ENCODE peak calls at places on chromosomes 4 and X, in nine cellular contexts. R, Y, Z, L, I, D, J, B and T are unnamed samples.

GRCh38 chrX:30918480-30918879 is 29.4 kb upstream of the TAB3 start:
- DNase-seq in R (no peak), Y (no peak), Z (no peak), L (no peak), I (no peak), D (no peak), J (no peak), B (no peak), T (no peak)

GRCh38 chr4:8435656-8436121 is 4.8 kb downstream of the ACOX3 start:
- DNase-seq in R (no peak), Y (no peak), Z (no peak), L (peak; percentile 24), I (no peak), D (peak; percentile 90), J (no peak), B (peak; percentile 15), T (no peak)

GRCh38 chr4:25307596-25307995 is 5.0 kb upstream of the ZCCHC4 start:
- DNase-seq in R (no peak), Y (no peak), Z (no peak), L (no peak), I (no peak), D (no peak), J (no peak), B (no peak), T (no peak)

GRCh38 chr4:173531085-173531965 is 1.3 kb upstream of the HAND2 start:
- DNase-seq in R (peak; percentile 56), Y (no peak), Z (peak; percentile 39), L (no peak), I (peak; percentile 52), D (peak; percentile 45), J (peak; percentile 58), B (no peak), T (no peak)

GRCh38 chr4:72631296-72631695 is 62.3 kb upstream of the ADAMTS3 start:
- DNase-seq in R (no peak), Y (no peak), Z (peak; percentile 32), L (no peak), I (peak; percentile 53), D (no peak), J (peak; percentile 72), B (peak; percentile 49), T (no peak)

GRCh38 chr4:112589207-112589606 is 47.5 kb downstream of the ZGRF1 start:
- DNase-seq in R (no peak), Y (no peak), Z (no peak), L (no peak), I (no peak), D (peak; percentile 48), J (no peak), B (peak; percentile 23), T (no peak)

GRCh38 chrX:112834016-112834855 is 6.4 kb downstream of the AMOT start:
- DNase-seq in R (no peak), Y (no peak), Z (peak; percentile 47), L (no peak), I (no peak), D (peak; percentile 65), J (no peak), B (peak; percentile 77), T (no peak)

GRCh38 chr4:135670548-135670947 is 1469.0 kb upstream of the PABPC4L start:
- DNase-seq in R (no peak), Y (no peak), Z (no peak), L (no peak), I (no peak), D (no peak), J (no peak), B (no peak), T (no peak)

GRCh38 chr4:56326363-56326762 is 60.9 kb downstream of the AASDH start:
- DNase-seq in R (no peak), Y (no peak), Z (no peak), L (no peak), I (no peak), D (peak; percentile 18), J (no peak), B (peak; percentile 3), T (no peak)

GRCh38 chr4:62670509-62670908 is 1470.4 kb downstream of the ADGRL3 start:
- DNase-seq in R (no peak), Y (no peak), Z (no peak), L (no peak), I (no peak), D (no peak), J (no peak), B (no peak), T (no peak)

GRCh38 chrX:141975839-141976238 is 72.1 kb downstream of the MAGEC1 start:
- DNase-seq in R (no peak), Y (no peak), Z (no peak), L (no peak), I (no peak), D (no peak), J (no peak), B (no peak), T (no peak)
- H3K4me1 ChIP-seq in R (no peaks in the 10 kb centered on the region), Y (no peaks in the 10 kb centered on the region), Z (no peaks in the 10 kb centered on the region), L (no peaks in the 10 kb centered on the region), I (no peaks in the 10 kb centered on the region), D (no peaks in the 10 kb centered on the region), J (no peaks in the 10 kb centered on the region), B (no peaks in the 10 kb centered on the region), T (no peaks in the 10 kb centered on the region)

DNA sequence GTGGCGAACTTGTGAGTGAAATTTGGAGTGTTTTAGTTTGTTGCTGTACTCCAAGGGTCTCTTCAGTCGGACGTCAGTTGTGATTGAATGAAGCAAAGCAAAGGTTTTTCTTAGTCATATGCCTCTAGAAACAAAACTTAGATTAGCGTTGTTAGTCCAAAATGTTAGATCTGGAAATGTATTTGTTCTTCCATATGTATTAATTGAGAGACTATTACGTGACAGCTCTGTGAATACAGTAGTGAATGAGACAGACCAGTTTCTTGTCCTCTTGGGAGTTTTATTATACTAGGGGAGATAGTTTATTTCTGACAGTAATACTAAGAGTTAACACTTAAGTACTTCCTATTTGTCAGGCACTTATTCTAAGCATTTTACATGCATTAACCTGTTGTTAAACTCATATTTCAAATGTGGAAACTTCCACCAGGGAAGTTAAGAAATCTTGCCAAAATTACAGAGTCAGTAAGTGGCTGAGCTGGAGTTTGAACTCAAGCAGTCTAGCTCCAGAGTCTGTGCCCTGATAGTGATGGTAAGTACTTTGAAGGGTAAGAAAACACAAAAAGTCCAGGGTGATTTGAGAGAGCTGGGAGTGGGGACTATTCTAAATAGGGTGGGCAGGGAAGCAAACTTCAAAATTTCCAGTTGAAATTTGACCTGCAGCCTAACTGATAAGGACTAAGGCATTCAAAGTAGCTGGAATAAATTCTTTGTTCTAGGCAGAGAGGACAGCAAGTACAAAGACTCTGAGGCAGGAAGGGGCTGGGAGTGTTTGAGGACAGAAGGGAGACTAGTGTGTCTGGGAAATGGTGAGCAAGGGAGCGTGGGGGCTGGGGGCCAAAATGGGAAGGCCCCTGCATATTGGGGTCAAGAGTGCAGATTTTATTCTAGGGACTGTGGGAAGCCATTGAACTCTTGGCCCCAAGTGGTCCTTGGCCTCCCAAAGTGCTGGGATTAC is 17.0 kb downstream of the ADD1 start:
- DNase-seq in R (no peak), Y (no peak), Z (no peak), L (peak; percentile 67), I (no peak), D (peak; percentile 90), J (no peak), B (peak; percentile 24), T (peak; percentile 82)
- H3K4me1 ChIP-seq in R (peaks cover 8% of the 10 kb centered on the region), Y (peaks cover 59% of the 10 kb centered on the region), Z (peaks cover 54% of the 10 kb centered on the region), L (peaks cover 27% of the 10 kb centered on the region), I (peaks cover 28% of the 10 kb centered on the region), D (peaks cover 24% of the 10 kb centered on the region), J (peaks cover 25% of the 10 kb centered on the region), B (peaks cover 33% of the 10 kb centered on the region), T (peaks cover 49% of the 10 kb centered on the region)

GRCh38 chrX:130094712-130095111 is 15.6 kb downstream of the ELF4 start:
- DNase-seq in R (no peak), Y (no peak), Z (no peak), L (no peak), I (peak; percentile 39), D (no peak), J (no peak), B (no peak), T (no peak)

GRCh38 chrX:130086414-130087207 is 23.7 kb downstream of the ELF4 start:
- DNase-seq in R (no peak), Y (peak; percentile 85), Z (no peak), L (peak; percentile 45), I (no peak), D (no peak), J (no peak), B (no peak), T (no peak)

GRCh38 chrX:130095249-130095648 is 15.0 kb downstream of the ELF4 start:
- DNase-seq in R (no peak), Y (no peak), Z (no peak), L (no peak), I (peak; percentile 44), D (no peak), J (no peak), B (no peak), T (no peak)

GRCh38 chrX:130093271-130093670 is 17.0 kb downstream of the ELF4 start:
- DNase-seq in R (no peak), Y (no peak), Z (no peak), L (no peak), I (no peak), D (no peak), J (no peak), B (no peak), T (no peak)

GRCh38 chrX:130091976-130092522 is 18.2 kb downstream of the ELF4 start:
- DNase-seq in R (peak; percentile 71), Y (peak; percentile 95), Z (peak; percentile 32), L (peak; percentile 72), I (no peak), D (peak; percentile 70), J (no peak), B (no peak), T (peak; percentile 88)
- H3K4me1 ChIP-seq in R (no peaks in the 10 kb centered on the region), Y (peaks cover 58% of the 10 kb centered on the region), Z (peaks cover 3% of the 10 kb centered on the region), L (peaks cover 2% of the 10 kb centered on the region), I (peaks cover 8% of the 10 kb centered on the region), D (no peaks in the 10 kb centered on the region), J (no peaks in the 10 kb centered on the region), B (no peaks in the 10 kb centered on the region), T (no peaks in the 10 kb centered on the region)

GRCh38 chr4:30833206-30833605 is 113.0 kb downstream of the PCDH7 start:
- DNase-seq in R (no peak), Y (no peak), Z (no peak), L (no peak), I (no peak), D (peak; percentile 36), J (no peak), B (no peak), T (no peak)
- H3K4me1 ChIP-seq in R (peaks cover 5% of the 10 kb centered on the region), Y (no peaks in the 10 kb centered on the region), Z (peaks cover 20% of the 10 kb centered on the region), L (no peaks in the 10 kb centered on the region), I (no peaks in the 10 kb centered on the region), D (peaks cover 5% of the 10 kb centered on the region), J (no peaks in the 10 kb centered on the region), B (peaks cover 3% of the 10 kb centered on the region), T (no peaks in the 10 kb centered on the region)